ENCODE peak calls at places on chromosomes 12 and 14, in eight cellular contexts. D, B, A, H, E, J, W and N are unnamed samples.

GRCh38 chr12:51592034-51592705 is 1.1 kb downstream of the SCN8A start:
- DNase-seq in D (no peak), B (peak; percentile 33), A (no peak), H (no peak), E (no peak), J (peak; percentile 70), W (no peak), N (no peak)

GRCh38 chr14:105221598-105222178 is 26.6 kb upstream of the BTBD6 start:
- DNase-seq in D (no peak), B (no peak), A (no peak), H (no peak), E (no peak), J (no peak), W (no peak), N (no peak)

GRCh38 chr12:111692575-111693210 is 6.8 kb downstream of the ACAD10 start:
- DNase-seq in D (no peak), B (no peak), A (no peak), H (no peak), E (no peak), J (peak; percentile 45), W (no peak), N (no peak)

GRCh38 chr12:75260316-75260715 is 50.7 kb upstream of the KCNC2 start:
- DNase-seq in D (no peak), B (no peak), A (no peak), H (no peak), E (no peak), J (no peak), W (no peak), N (no peak)

GRCh38 chr12:113072136-113072535 is 15.6 kb downstream of the DTX1 start:
- DNase-seq in D (no peak), B (no peak), A (no peak), H (no peak), E (no peak), J (peak; percentile 32), W (no peak), N (no peak)

GRCh38 chr12:11797317-11797913 is 147.9 kb downstream of the ETV6 start:
- DNase-seq in D (no peak), B (peak; percentile 96), A (no peak), H (no peak), E (no peak), J (peak; percentile 15), W (no peak), N (no peak)

GRCh38 chr14:66070542-66071319 is 415.4 kb upstream of the CCDC196 start:
- DNase-seq in D (peak; percentile 64), B (no peak), A (peak; percentile 53), H (peak; percentile 40), E (peak; percentile 20), J (peak; percentile 13), W (no peak), N (no peak)

GRCh38 chr12:116783503-116784237 is 45.6 kb downstream of the RNFT2 start:
- DNase-seq in D (no peak), B (no peak), A (no peak), H (no peak), E (no peak), J (no peak), W (no peak), N (no peak)